ENCODE peak calls at places on chromosomes 7 and 10, in four cellular contexts. One of them, this sample, is unnamed.

GRCh38 chr10:116097239-116097751 is 175.7 kb downstream of the GFRA1 start:
- DNase-seq in mesothelial cell of epicardium: no peak
- DNase-seq in gastrocnemius medialis: no peak
- DNase-seq in activated T-helper 1 cell treated with anti-CD3 and anti-CD28 coated beads, Interleukin-12 subunit alpha, Interleukin-12 subunit beta, Interleukin-2, Interleukin-4 antibody, amounts not matched to agents 30 ng/mL and 10 ng/mL and 1 ng/mL, durations not matched to agents 14 hours and 24 hours and 36 hours: no peak
- DNase-seq in this sample: peak

GRCh38 chr10:62266611-62267010 is 2.0 kb downstream of the RTKN2 start:
- DNase-seq in mesothelial cell of epicardium: no peak
- DNase-seq in activated T-helper 1 cell treated with anti-CD3 and anti-CD28 coated beads, Interleukin-12 subunit alpha, Interleukin-12 subunit beta, Interleukin-2, Interleukin-4 antibody, amounts not matched to agents 30 ng/mL and 10 ng/mL and 1 ng/mL, durations not matched to agents 14 hours and 24 hours and 36 hours: no peak
- DNase-seq in gastrocnemius medialis: no peak
- DNase-seq in this sample: no peak

GRCh38 chr10:20631229-20631628 is 265.9 kb downstream of the NEBL start:
- DNase-seq in mesothelial cell of epicardium: no peak
- DNase-seq in gastrocnemius medialis: no peak
- DNase-seq in activated T-helper 1 cell treated with anti-CD3 and anti-CD28 coated beads, Interleukin-12 subunit alpha, Interleukin-12 subunit beta, Interleukin-2, Interleukin-4 antibody, amounts not matched to agents 30 ng/mL and 10 ng/mL and 1 ng/mL, durations not matched to agents 14 hours and 24 hours and 36 hours: no peak
- DNase-seq in this sample: no peak

GRCh38 chr7:32336726-32337125 is 153.5 kb downstream of the LSM5 start:
- DNase-seq in mesothelial cell of epicardium: no peak
- DNase-seq in activated T-helper 1 cell treated with anti-CD3 and anti-CD28 coated beads, Interleukin-12 subunit alpha, Interleukin-12 subunit beta, Interleukin-2, Interleukin-4 antibody, amounts not matched to agents 30 ng/mL and 10 ng/mL and 1 ng/mL, durations not matched to agents 14 hours and 24 hours and 36 hours: no peak
- DNase-seq in gastrocnemius medialis: no peak
- DNase-seq in this sample: peak

GRCh38 chr10:416091-416515 is 273.4 kb downstream of the DIP2C start:
- DNase-seq in gastrocnemius medialis: no peak
- DNase-seq in mesothelial cell of epicardium: no peak
- DNase-seq in activated T-helper 1 cell treated with anti-CD3 and anti-CD28 coated beads, Interleukin-12 subunit alpha, Interleukin-12 subunit beta, Interleukin-2, Interleukin-4 antibody, amounts not matched to agents 30 ng/mL and 10 ng/mL and 1 ng/mL, durations not matched to agents 14 hours and 24 hours and 36 hours: no peak
- DNase-seq in this sample: no peak

GRCh38 chr7:96178581-96178980 is 143.3 kb downstream of the SLC25A13 start:
- DNase-seq in mesothelial cell of epicardium: no peak
- DNase-seq in activated T-helper 1 cell treated with anti-CD3 and anti-CD28 coated beads, Interleukin-12 subunit alpha, Interleukin-12 subunit beta, Interleukin-2, Interleukin-4 antibody, amounts not matched to agents 30 ng/mL and 10 ng/mL and 1 ng/mL, durations not matched to agents 14 hours and 24 hours and 36 hours: no peak
- DNase-seq in gastrocnemius medialis: no peak
- DNase-seq in this sample: no peak

GRCh38 chr10:35884657-35885071 is 242.6 kb upstream of the FZD8 start:
- DNase-seq in mesothelial cell of epicardium: no peak
- DNase-seq in gastrocnemius medialis: no peak
- DNase-seq in activated T-helper 1 cell treated with anti-CD3 and anti-CD28 coated beads, Interleukin-12 subunit alpha, Interleukin-12 subunit beta, Interleukin-2, Interleukin-4 antibody, amounts not matched to agents 30 ng/mL and 10 ng/mL and 1 ng/mL, durations not matched to agents 14 hours and 24 hours and 36 hours: no peak
- DNase-seq in this sample: no peak

GRCh38 chr7:93889261-93889660 is 1.3 kb downstream of the TFPI2 start:
- DNase-seq in activated T-helper 1 cell treated with anti-CD3 and anti-CD28 coated beads, Interleukin-12 subunit alpha, Interleukin-12 subunit beta, Interleukin-2, Interleukin-4 antibody, amounts not matched to agents 30 ng/mL and 10 ng/mL and 1 ng/mL, durations not matched to agents 14 hours and 24 hours and 36 hours: no peak
- DNase-seq in gastrocnemius medialis: no peak
- DNase-seq in mesothelial cell of epicardium: no peak
- DNase-seq in this sample: no peak

GRCh38 chr7:45599851-45600706 is 25.9 kb downstream of the ADCY1 start:
- DNase-seq in activated T-helper 1 cell treated with anti-CD3 and anti-CD28 coated beads, Interleukin-12 subunit alpha, Interleukin-12 subunit beta, Interleukin-2, Interleukin-4 antibody, amounts not matched to agents 30 ng/mL and 10 ng/mL and 1 ng/mL, durations not matched to agents 14 hours and 24 hours and 36 hours: no peak
- DNase-seq in gastrocnemius medialis: no peak
- DNase-seq in mesothelial cell of epicardium: no peak
- DNase-seq in this sample: no peak

GRCh38 chr10:966466-967235 is 21.6 kb upstream of the GTPBP4 start:
- DNase-seq in activated T-helper 1 cell treated with anti-CD3 and anti-CD28 coated beads, Interleukin-12 subunit alpha, Interleukin-12 subunit beta, Interleukin-2, Interleukin-4 antibody, amounts not matched to agents 30 ng/mL and 10 ng/mL and 1 ng/mL, durations not matched to agents 14 hours and 24 hours and 36 hours: no peak
- DNase-seq in gastrocnemius medialis: no peak
- DNase-seq in mesothelial cell of epicardium: no peak
- DNase-seq in this sample: no peak

GRCh38 chr10:88642991-88643390 is 21.3 kb upstream of the LIPF start:
- DNase-seq in mesothelial cell of epicardium: no peak
- DNase-seq in activated T-helper 1 cell treated with anti-CD3 and anti-CD28 coated beads, Interleukin-12 subunit alpha, Interleukin-12 subunit beta, Interleukin-2, Interleukin-4 antibody, amounts not matched to agents 30 ng/mL and 10 ng/mL and 1 ng/mL, durations not matched to agents 14 hours and 24 hours and 36 hours: no peak
- DNase-seq in gastrocnemius medialis: no peak
- DNase-seq in this sample: no peak

GRCh38 chr10:117993166-117993565 is 53.6 kb downstream of the RAB11FIP2 start:
- DNase-seq in mesothelial cell of epicardium: no peak
- DNase-seq in gastrocnemius medialis: no peak
- DNase-seq in activated T-helper 1 cell treated with anti-CD3 and anti-CD28 coated beads, Interleukin-12 subunit alpha, Interleukin-12 subunit beta, Interleukin-2, Interleukin-4 antibody, amounts not matched to agents 30 ng/mL and 10 ng/mL and 1 ng/mL, durations not matched to agents 14 hours and 24 hours and 36 hours: no peak
- DNase-seq in this sample: peak

GRCh38 chr10:6037975-6038624 is 24.1 kb downstream of the IL2RA start:
- DNase-seq in mesothelial cell of epicardium: no peak
- DNase-seq in activated T-helper 1 cell treated with anti-CD3 and anti-CD28 coated beads, Interleukin-12 subunit alpha, Interleukin-12 subunit beta, Interleukin-2, Interleukin-4 antibody, amounts not matched to agents 30 ng/mL and 10 ng/mL and 1 ng/mL, durations not matched to agents 14 hours and 24 hours and 36 hours: no peak
- DNase-seq in gastrocnemius medialis: no peak
- DNase-seq in this sample: no peak

GRCh38 chr7:25807212-25807611 is 344.8 kb upstream of the NFE2L3 start:
- DNase-seq in activated T-helper 1 cell treated with anti-CD3 and anti-CD28 coated beads, Interleukin-12 subunit alpha, Interleukin-12 subunit beta, Interleukin-2, Interleukin-4 antibody, amounts not matched to agents 30 ng/mL and 10 ng/mL and 1 ng/mL, durations not matched to agents 14 hours and 24 hours and 36 hours: no peak
- DNase-seq in gastrocnemius medialis: no peak
- DNase-seq in mesothelial cell of epicardium: no peak
- DNase-seq in this sample: no peak

GRCh38 chr10:97109562-97109961 is 76.2 kb downstream of the SLIT1 start:
- DNase-seq in activated T-helper 1 cell treated with anti-CD3 and anti-CD28 coated beads, Interleukin-12 subunit alpha, Interleukin-12 subunit beta, Interleukin-2, Interleukin-4 antibody, amounts not matched to agents 30 ng/mL and 10 ng/mL and 1 ng/mL, durations not matched to agents 14 hours and 24 hours and 36 hours: no peak
- DNase-seq in gastrocnemius medialis: no peak
- DNase-seq in mesothelial cell of epicardium: no peak
- DNase-seq in this sample: no peak

GRCh38 chr10:105075031-105075430 is 433.9 kb downstream of the SORCS3 start:
- DNase-seq in activated T-helper 1 cell treated with anti-CD3 and anti-CD28 coated beads, Interleukin-12 subunit alpha, Interleukin-12 subunit beta, Interleukin-2, Interleukin-4 antibody, amounts not matched to agents 30 ng/mL and 10 ng/mL and 1 ng/mL, durations not matched to agents 14 hours and 24 hours and 36 hours: no peak
- DNase-seq in gastrocnemius medialis: no peak
- DNase-seq in mesothelial cell of epicardium: no peak
- DNase-seq in this sample: no peak

GRCh38 chr7:116097365-116098009 is 66.9 kb upstream of the TFEC start:
- DNase-seq in mesothelial cell of epicardium: no peak
- DNase-seq in activated T-helper 1 cell treated with anti-CD3 and anti-CD28 coated beads, Interleukin-12 subunit alpha, Interleukin-12 subunit beta, Interleukin-2, Interleukin-4 antibody, amounts not matched to agents 30 ng/mL and 10 ng/mL and 1 ng/mL, durations not matched to agents 14 hours and 24 hours and 36 hours: no peak
- DNase-seq in gastrocnemius medialis: no peak
- DNase-seq in this sample: no peak

GRCh38 chr7:139745330-139746143 is 32.3 kb downstream of the HIPK2 start:
- DNase-seq in activated T-helper 1 cell treated with anti-CD3 and anti-CD28 coated beads, Interleukin-12 subunit alpha, Interleukin-12 subunit beta, Interleukin-2, Interleukin-4 antibody, amounts not matched to agents 30 ng/mL and 10 ng/mL and 1 ng/mL, durations not matched to agents 14 hours and 24 hours and 36 hours: no peak
- DNase-seq in gastrocnemius medialis: no peak
- DNase-seq in mesothelial cell of epicardium: no peak
- DNase-seq in this sample: no peak

GRCh38 chr10:102066421-102067068 is 1.4 kb downstream of the HPS6 start:
- DNase-seq in mesothelial cell of epicardium: no peak
- DNase-seq in activated T-helper 1 cell treated with anti-CD3 and anti-CD28 coated beads, Interleukin-12 subunit alpha, Interleukin-12 subunit beta, Interleukin-2, Interleukin-4 antibody, amounts not matched to agents 30 ng/mL and 10 ng/mL and 1 ng/mL, durations not matched to agents 14 hours and 24 hours and 36 hours: no peak
- DNase-seq in gastrocnemius medialis: no peak
- DNase-seq in this sample: no peak

GRCh38 chr10:91955114-91955513 is 31.5 kb downstream of the BTAF1 start:
- DNase-seq in mesothelial cell of epicardium: no peak
- DNase-seq in gastrocnemius medialis: no peak
- DNase-seq in activated T-helper 1 cell treated with anti-CD3 and anti-CD28 coated beads, Interleukin-12 subunit alpha, Interleukin-12 subunit beta, Interleukin-2, Interleukin-4 antibody, amounts not matched to agents 30 ng/mL and 10 ng/mL and 1 ng/mL, durations not matched to agents 14 hours and 24 hours and 36 hours: no peak
- DNase-seq in this sample: no peak

GRCh38 chr7:44228571-44229350 is 28.0 kb downstream of the YKT6 start:
- DNase-seq in gastrocnemius medialis: no peak
- DNase-seq in mesothelial cell of epicardium: no peak
- DNase-seq in activated T-helper 1 cell treated with anti-CD3 and anti-CD28 coated beads, Interleukin-12 subunit alpha, Interleukin-12 subunit beta, Interleukin-2, Interleukin-4 antibody, amounts not matched to agents 30 ng/mL and 10 ng/mL and 1 ng/mL, durations not matched to agents 14 hours and 24 hours and 36 hours: no peak
- DNase-seq in this sample: no peak

GRCh38 chr10:70890917-70891431 is 2.6 kb upstream of the PCBD1 start:
- DNase-seq in gastrocnemius medialis: peak
- DNase-seq in activated T-helper 1 cell treated with anti-CD3 and anti-CD28 coated beads, Interleukin-12 subunit alpha, Interleukin-12 subunit beta, Interleukin-2, Interleukin-4 antibody, amounts not matched to agents 30 ng/mL and 10 ng/mL and 1 ng/mL, durations not matched to agents 14 hours and 24 hours and 36 hours: no peak
- DNase-seq in mesothelial cell of epicardium: no peak
- DNase-seq in this sample: no peak

GRCh38 chr7:104123786-104124185 is 84.0 kb downstream of the ORC5 start:
- DNase-seq in gastrocnemius medialis: no peak
- DNase-seq in activated T-helper 1 cell treated with anti-CD3 and anti-CD28 coated beads, Interleukin-12 subunit alpha, Interleukin-12 subunit beta, Interleukin-2, Interleukin-4 antibody, amounts not matched to agents 30 ng/mL and 10 ng/mL and 1 ng/mL, durations not matched to agents 14 hours and 24 hours and 36 hours: no peak
- DNase-seq in mesothelial cell of epicardium: no peak
- DNase-seq in this sample: no peak

GRCh38 chr7:94333810-94334209 is 60.9 kb upstream of the COL1A2 start:
- DNase-seq in gastrocnemius medialis: no peak
- DNase-seq in activated T-helper 1 cell treated with anti-CD3 and anti-CD28 coated beads, Interleukin-12 subunit alpha, Interleukin-12 subunit beta, Interleukin-2, Interleukin-4 antibody, amounts not matched to agents 30 ng/mL and 10 ng/mL and 1 ng/mL, durations not matched to agents 14 hours and 24 hours and 36 hours: no peak
- DNase-seq in mesothelial cell of epicardium: no peak
- DNase-seq in this sample: no peak

GRCh38 chr10:75019360-75019759 is 92.1 kb upstream of the SAMD8 start:
- DNase-seq in activated T-helper 1 cell treated with anti-CD3 and anti-CD28 coated beads, Interleukin-12 subunit alpha, Interleukin-12 subunit beta, Interleukin-2, Interleukin-4 antibody, amounts not matched to agents 30 ng/mL and 10 ng/mL and 1 ng/mL, durations not matched to agents 14 hours and 24 hours and 36 hours: no peak
- DNase-seq in mesothelial cell of epicardium: no peak
- DNase-seq in gastrocnemius medialis: no peak
- DNase-seq in this sample: no peak

GRCh38 chr7:122743211-122743610 is 40.5 kb upstream of the RNF148 start:
- DNase-seq in activated T-helper 1 cell treated with anti-CD3 and anti-CD28 coated beads, Interleukin-12 subunit alpha, Interleukin-12 subunit beta, Interleukin-2, Interleukin-4 antibody, amounts not matched to agents 30 ng/mL and 10 ng/mL and 1 ng/mL, durations not matched to agents 14 hours and 24 hours and 36 hours: no peak
- DNase-seq in gastrocnemius medialis: no peak
- DNase-seq in mesothelial cell of epicardium: no peak
- DNase-seq in this sample: no peak

GRCh38 chr10:71134732-71135211 is 77.6 kb upstream of the UNC5B start:
- DNase-seq in activated T-helper 1 cell treated with anti-CD3 and anti-CD28 coated beads, Interleukin-12 subunit alpha, Interleukin-12 subunit beta, Interleukin-2, Interleukin-4 antibody, amounts not matched to agents 30 ng/mL and 10 ng/mL and 1 ng/mL, durations not matched to agents 14 hours and 24 hours and 36 hours: no peak
- DNase-seq in mesothelial cell of epicardium: no peak
- DNase-seq in gastrocnemius medialis: no peak
- DNase-seq in this sample: no peak

GRCh38 chr10:24871006-24871405 is 81.4 kb downstream of the PRTFDC1 start:
- DNase-seq in activated T-helper 1 cell treated with anti-CD3 and anti-CD28 coated beads, Interleukin-12 subunit alpha, Interleukin-12 subunit beta, Interleukin-2, Interleukin-4 antibody, amounts not matched to agents 30 ng/mL and 10 ng/mL and 1 ng/mL, durations not matched to agents 14 hours and 24 hours and 36 hours: no peak
- DNase-seq in gastrocnemius medialis: no peak
- DNase-seq in mesothelial cell of epicardium: no peak
- DNase-seq in this sample: no peak

GRCh38 chr10:62050941-62051433 is 149.5 kb downstream of the ARID5B start:
- DNase-seq in mesothelial cell of epicardium: no peak
- DNase-seq in gastrocnemius medialis: peak
- DNase-seq in activated T-helper 1 cell treated with anti-CD3 and anti-CD28 coated beads, Interleukin-12 subunit alpha, Interleukin-12 subunit beta, Interleukin-2, Interleukin-4 antibody, amounts not matched to agents 30 ng/mL and 10 ng/mL and 1 ng/mL, durations not matched to agents 14 hours and 24 hours and 36 hours: peak
- DNase-seq in this sample: no peak

GRCh38 chr10:128875955-128876354 is 591.1 kb upstream of the MGMT start:
- DNase-seq in gastrocnemius medialis: peak
- DNase-seq in mesothelial cell of epicardium: no peak
- DNase-seq in activated T-helper 1 cell treated with anti-CD3 and anti-CD28 coated beads, Interleukin-12 subunit alpha, Interleukin-12 subunit beta, Interleukin-2, Interleukin-4 antibody, amounts not matched to agents 30 ng/mL and 10 ng/mL and 1 ng/mL, durations not matched to agents 14 hours and 24 hours and 36 hours: no peak
- DNase-seq in this sample: no peak

GRCh38 chr10:60662917-60663614 is 115.2 kb upstream of the CDK1 start:
- DNase-seq in gastrocnemius medialis: no peak
- DNase-seq in activated T-helper 1 cell treated with anti-CD3 and anti-CD28 coated beads, Interleukin-12 subunit alpha, Interleukin-12 subunit beta, Interleukin-2, Interleukin-4 antibody, amounts not matched to agents 30 ng/mL and 10 ng/mL and 1 ng/mL, durations not matched to agents 14 hours and 24 hours and 36 hours: no peak
- DNase-seq in mesothelial cell of epicardium: no peak
- DNase-seq in this sample: no peak

GRCh38 chr7:105205592-105206211 is 183.0 kb downstream of the SRPK2 start:
- DNase-seq in mesothelial cell of epicardium: no peak
- DNase-seq in gastrocnemius medialis: no peak
- DNase-seq in activated T-helper 1 cell treated with anti-CD3 and anti-CD28 coated beads, Interleukin-12 subunit alpha, Interleukin-12 subunit beta, Interleukin-2, Interleukin-4 antibody, amounts not matched to agents 30 ng/mL and 10 ng/mL and 1 ng/mL, durations not matched to agents 14 hours and 24 hours and 36 hours: no peak
- DNase-seq in this sample: no peak

GRCh38 chr10:72011468-72011867 is 47.3 kb downstream of the CHST3 start:
- DNase-seq in mesothelial cell of epicardium: no peak
- DNase-seq in gastrocnemius medialis: no peak
- DNase-seq in activated T-helper 1 cell treated with anti-CD3 and anti-CD28 coated beads, Interleukin-12 subunit alpha, Interleukin-12 subunit beta, Interleukin-2, Interleukin-4 antibody, amounts not matched to agents 30 ng/mL and 10 ng/mL and 1 ng/mL, durations not matched to agents 14 hours and 24 hours and 36 hours: no peak
- DNase-seq in this sample: no peak

GRCh38 chr10:119263966-119264621 is 56.7 kb downstream of the GRK5 start:
- DNase-seq in mesothelial cell of epicardium: no peak
- DNase-seq in gastrocnemius medialis: peak
- DNase-seq in activated T-helper 1 cell treated with anti-CD3 and anti-CD28 coated beads, Interleukin-12 subunit alpha, Interleukin-12 subunit beta, Interleukin-2, Interleukin-4 antibody, amounts not matched to agents 30 ng/mL and 10 ng/mL and 1 ng/mL, durations not matched to agents 14 hours and 24 hours and 36 hours: no peak
- DNase-seq in this sample: peak

GRCh38 chr7:95246935-95247370 is 77.4 kb downstream of the PON1 start:
- DNase-seq in gastrocnemius medialis: peak
- DNase-seq in activated T-helper 1 cell treated with anti-CD3 and anti-CD28 coated beads, Interleukin-12 subunit alpha, Interleukin-12 subunit beta, Interleukin-2, Interleukin-4 antibody, amounts not matched to agents 30 ng/mL and 10 ng/mL and 1 ng/mL, durations not matched to agents 14 hours and 24 hours and 36 hours: no peak
- DNase-seq in mesothelial cell of epicardium: no peak
- DNase-seq in this sample: peak

GRCh38 chr7:132575336-132575986 is 809 bp downstream of the PLXNA4 start:
- DNase-seq in mesothelial cell of epicardium: no peak
- DNase-seq in gastrocnemius medialis: no peak
- DNase-seq in activated T-helper 1 cell treated with anti-CD3 and anti-CD28 coated beads, Interleukin-12 subunit alpha, Interleukin-12 subunit beta, Interleukin-2, Interleukin-4 antibody, amounts not matched to agents 30 ng/mL and 10 ng/mL and 1 ng/mL, durations not matched to agents 14 hours and 24 hours and 36 hours: no peak
- DNase-seq in this sample: peak

GRCh38 chr10:71927669-71928592 is 36.3 kb upstream of the CHST3 start:
- DNase-seq in mesothelial cell of epicardium: no peak
- DNase-seq in activated T-helper 1 cell treated with anti-CD3 and anti-CD28 coated beads, Interleukin-12 subunit alpha, Interleukin-12 subunit beta, Interleukin-2, Interleukin-4 antibody, amounts not matched to agents 30 ng/mL and 10 ng/mL and 1 ng/mL, durations not matched to agents 14 hours and 24 hours and 36 hours: no peak
- DNase-seq in gastrocnemius medialis: no peak
- DNase-seq in this sample: no peak

This sample was measured in NCI-H2171.